ENCODE peak calls at places on chromosomes 6 and 20, in nine cellular contexts. A is GM13976, L is HCT116, K is OCI-LY7, F is GM20000, I is uterus, N is H1, J is epithelial cell of esophagus, P is GM12865. D is an unnamed sample.

GRCh38 chr6:102619585-102619984 is 1226.1 kb downstream of the GRIK2 start:
- DNase-seq in A (no peak), L (peak), K (peak), F (peak), I (no peak), N (no peak), J (peak), P (no peak), D (peak)

GRCh38 chr20:59004763-59005522 is 2.1 kb downstream of the CTSZ start:
- DNase-seq in A (peak), L (no peak), K (peak), F (peak), I (peak), N (no peak), J (no peak), P (peak), D (no peak)

GRCh38 chr6:22613695-22614094 is 44.3 kb downstream of the HDGFL1 start:
- DNase-seq in A (no peak), L (no peak), K (no peak), F (no peak), I (no peak), N (no peak), J (peak), P (no peak), D (peak)

GRCh38 chr20:64101731-64102621 is 5.4 kb downstream of the NPBWR2 start:
- DNase-seq in A (peak), L (no peak), K (peak), F (peak), I (no peak), N (no peak), J (peak), P (peak), D (no peak)

GRCh38 chr6:22296067-22296466 is 769 bp downstream of the PRL start:
- DNase-seq in A (no peak), L (no peak), K (no peak), F (no peak), I (no peak), N (no peak), J (no peak), P (no peak), D (no peak)

GRCh38 chr20:50381771-50382593 is 128.2 kb upstream of the PTPN1 start:
- DNase-seq in A (no peak), L (no peak), K (peak), F (peak), I (no peak), N (no peak), J (no peak), P (peak), D (no peak)

GRCh38 chr20:59776626-59777320 is 156.7 kb downstream of the SYCP2 start:
- DNase-seq in A (peak), L (no peak), K (no peak), F (no peak), I (no peak), N (no peak), J (no peak), P (no peak), D (no peak)

GRCh38 chr20:51491393-51491792 is 51.1 kb downstream of the NFATC2 start:
- DNase-seq in A (no peak), L (no peak), K (no peak), F (no peak), I (no peak), N (no peak), J (no peak), P (no peak), D (no peak)

GRCh38 chr6:31901415-31901952 is 402 bp downstream of the ZBTB12 start:
- DNase-seq in A (peak), L (no peak), K (peak), F (peak), I (peak), N (no peak), J (peak), P (peak), D (peak)

DNA sequence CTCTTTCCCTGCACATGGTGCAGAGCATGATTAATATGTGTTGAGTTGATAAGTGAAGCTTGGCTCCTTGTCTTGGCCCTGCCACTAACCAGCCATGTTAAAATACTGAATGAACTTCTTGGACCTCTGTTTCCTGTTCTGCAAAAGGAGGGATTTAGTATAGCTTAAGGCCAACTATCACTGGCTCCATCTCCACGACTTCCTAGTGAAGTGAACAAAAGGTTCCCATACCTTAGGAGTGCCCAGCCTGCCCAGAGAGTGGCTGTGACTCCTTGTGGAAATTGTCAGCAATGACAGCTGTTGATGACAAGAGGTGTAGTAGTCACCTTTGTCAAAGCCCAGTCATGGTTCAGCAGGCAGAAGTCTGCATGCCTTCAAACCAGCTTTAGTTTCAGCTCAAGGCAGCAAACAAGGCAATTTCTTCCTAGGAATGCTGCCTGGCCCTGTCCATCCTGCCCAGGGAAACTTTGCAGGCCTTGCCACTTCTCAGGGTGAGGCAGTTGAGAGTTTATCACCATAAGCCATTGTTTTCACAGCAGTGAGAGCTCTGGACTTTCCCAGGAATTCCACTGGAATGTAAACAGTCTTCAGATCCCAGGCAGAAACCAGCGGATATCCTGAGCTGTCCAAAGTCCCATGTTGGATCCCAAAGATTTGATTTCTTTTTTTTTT is 169.7 kb upstream of the TNFAIP3 start:
- DNase-seq in A (peak), L (no peak), K (no peak), F (no peak), I (no peak), N (no peak), J (peak), P (peak), D (peak)
- TF ChIP-seq CTCF in A (peak), L (peak), K (no peak), F (no peak), I (no peak), N (peak), J (peak), P (peak), D (no peak)

GRCh38 chr20:10433623-10434466 is at the start of gene MKKS:
- DNase-seq in A (peak), L (peak), K (peak), F (peak), I (peak), N (peak), J (peak), P (peak), D (peak)
- TF ChIP-seq CTCF in A (no peak), L (no peak), K (peak), F (no peak), I (peak), N (no peak), J (no peak), P (no peak), D (no peak)

DNA sequence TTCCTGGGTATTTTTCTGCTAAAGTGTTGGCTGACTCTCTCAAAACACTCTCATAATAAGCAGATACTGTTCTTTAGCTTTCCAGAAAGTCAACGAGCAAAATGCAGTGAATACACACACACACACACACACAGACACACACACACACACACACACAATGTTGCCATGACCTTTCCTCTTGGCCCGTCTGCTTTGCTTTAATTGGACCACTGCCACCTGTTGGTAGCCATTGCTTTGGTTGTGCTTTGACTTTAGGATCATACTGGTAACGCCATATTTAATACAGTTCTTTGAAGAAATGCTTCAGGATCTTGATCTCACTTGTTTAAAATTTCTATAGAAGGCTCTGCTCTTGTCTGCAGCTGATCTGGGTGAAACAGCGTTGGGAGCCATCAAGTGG is 4.4 kb downstream of the FIG4 start:
- DNase-seq in A (no peak), L (no peak), K (peak), F (no peak), I (no peak), N (no peak), J (peak), P (peak), D (no peak)
- TF ChIP-seq CTCF in A (no peak), L (peak), K (peak), F (peak), I (no peak), N (peak), J (no peak), P (no peak), D (no peak)

DNA sequence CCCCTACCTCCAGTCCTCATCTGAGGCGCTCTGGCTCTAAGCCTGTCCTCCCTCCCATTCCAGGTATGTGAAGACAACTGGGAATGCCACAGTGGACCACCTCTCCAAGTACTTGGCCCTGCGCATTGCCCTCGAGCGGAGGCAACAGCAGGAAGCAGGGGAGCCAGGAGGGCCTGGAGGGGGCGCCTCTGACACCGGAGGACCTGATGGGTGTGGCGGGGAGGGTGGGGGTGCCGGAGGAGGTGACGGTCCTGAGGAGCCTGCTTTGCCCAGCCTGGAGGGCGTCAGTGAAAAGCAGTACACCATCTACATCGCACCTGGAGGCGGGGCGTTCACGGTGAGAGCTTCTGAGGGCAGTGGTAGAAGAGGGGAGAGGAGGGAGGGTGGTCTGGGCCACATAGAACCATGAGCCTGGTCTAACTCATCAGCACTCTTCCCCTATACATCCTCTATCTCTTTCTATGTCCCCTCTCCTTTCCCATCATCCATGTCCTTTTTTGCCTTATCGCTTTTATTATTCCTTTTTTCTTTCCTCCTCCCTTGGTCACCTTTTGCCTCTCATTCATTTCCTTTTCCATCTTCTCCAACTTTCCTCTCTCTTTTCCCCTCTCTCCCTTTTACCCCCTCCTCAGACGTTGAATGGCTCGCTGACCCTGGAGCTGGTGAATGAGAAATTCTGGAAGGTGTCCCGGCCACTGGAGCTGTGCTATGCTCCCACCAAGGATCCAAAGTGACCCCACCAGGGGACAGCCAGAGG is 3.5 kb downstream of the RING1 start:
- DNase-seq in A (peak), L (no peak), K (no peak), F (no peak), I (no peak), N (no peak), J (no peak), P (no peak), D (no peak)
- TF ChIP-seq CTCF in A (no peak), L (peak), K (peak), F (no peak), I (no peak), N (peak), J (no peak), P (no peak), D (no peak)

GRCh38 chr6:811806-812205 is 118.9 kb upstream of the EXOC2 start:
- DNase-seq in A (no peak), L (no peak), K (no peak), F (no peak), I (no peak), N (no peak), J (no peak), P (no peak), D (peak)

GRCh38 chr6:818191-818590 is 125.3 kb upstream of the EXOC2 start:
- DNase-seq in A (no peak), L (no peak), K (no peak), F (no peak), I (no peak), N (no peak), J (peak), P (no peak), D (no peak)

GRCh38 chr6:816510-817084 is 123.7 kb upstream of the EXOC2 start:
- DNase-seq in A (no peak), L (no peak), K (no peak), F (no peak), I (no peak), N (no peak), J (no peak), P (no peak), D (no peak)

GRCh38 chr6:814378-815347 is 121.7 kb upstream of the EXOC2 start:
- DNase-seq in A (no peak), L (no peak), K (peak), F (no peak), I (no peak), N (no peak), J (no peak), P (no peak), D (no peak)

DNA sequence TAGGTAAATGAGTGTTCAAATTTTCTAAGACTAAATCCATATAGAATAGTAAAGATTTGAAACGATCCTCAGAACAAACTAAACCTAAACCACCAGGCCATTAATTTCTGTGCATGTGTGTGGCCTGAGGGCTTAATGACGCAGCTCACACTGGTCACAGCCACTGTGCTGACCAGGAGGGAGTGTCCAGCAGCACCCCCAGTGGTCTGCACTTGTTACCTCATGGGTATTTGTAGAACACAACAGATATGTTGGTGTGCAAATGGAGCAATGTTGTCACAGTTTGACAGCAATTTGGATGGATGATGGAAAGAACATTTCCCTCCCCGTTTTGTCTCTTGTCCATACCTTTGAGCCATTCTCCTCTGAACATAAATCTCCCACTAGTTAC is 122.4 kb upstream of the EXOC2 start:
- DNase-seq in A (no peak), L (no peak), K (no peak), F (no peak), I (no peak), N (no peak), J (no peak), P (no peak), D (no peak)
- TF ChIP-seq CTCF in A (no peak), L (peak), K (no peak), F (no peak), I (no peak), N (peak), J (no peak), P (no peak), D (peak)

DNA sequence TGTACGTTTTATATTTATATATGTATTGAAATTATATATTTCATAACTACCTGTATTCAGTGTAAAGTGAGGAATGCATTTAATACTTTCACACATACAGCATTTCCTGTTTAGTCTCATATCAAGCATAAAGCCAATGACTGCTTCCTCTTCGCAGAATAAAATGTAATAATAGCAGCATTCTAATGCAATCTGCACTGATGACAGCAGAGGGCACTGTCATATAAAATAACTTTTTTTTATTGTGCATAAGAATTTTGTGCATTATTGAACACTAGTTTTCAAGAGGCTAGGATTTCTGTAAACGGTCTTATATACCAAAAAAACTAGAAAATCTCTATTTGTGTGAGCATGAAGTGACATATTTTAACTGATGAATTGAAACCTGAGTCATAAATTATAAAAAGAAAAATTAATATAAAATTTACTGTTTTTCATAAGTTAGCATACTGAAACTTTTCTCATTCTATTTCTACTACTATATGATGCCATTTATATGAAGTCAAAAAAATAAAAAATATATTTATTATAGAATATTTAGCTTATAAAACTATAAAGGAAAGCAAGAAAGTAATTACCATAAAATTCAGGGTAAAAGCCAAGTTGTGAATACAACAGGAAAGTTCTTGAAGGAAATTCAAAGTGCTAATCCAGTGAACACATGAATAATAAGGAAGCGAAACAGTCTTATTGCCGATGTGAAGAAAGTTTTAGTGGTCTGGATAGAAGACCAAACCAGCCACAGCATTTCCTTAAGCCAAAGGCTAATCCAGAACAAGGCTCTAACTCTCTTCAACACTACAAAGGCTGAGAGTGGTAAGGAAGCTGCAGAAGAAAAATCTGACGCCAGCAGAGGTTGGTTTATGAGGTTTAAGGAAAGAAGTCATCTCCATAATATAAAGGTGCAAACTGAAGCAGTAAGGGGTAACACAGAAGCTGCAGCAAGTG is 36.3 kb downstream of the RNF146 start:
- DNase-seq in A (peak), L (peak), K (peak), F (peak), I (peak), N (no peak), J (peak), P (peak), D (peak)
- TF ChIP-seq CTCF in A (peak), L (peak), K (peak), F (peak), I (peak), N (peak), J (peak), P (peak), D (peak)

GRCh38 chr6:47079638-47080037 is 37.5 kb upstream of the ADGRF1 start:
- DNase-seq in A (no peak), L (no peak), K (no peak), F (no peak), I (no peak), N (no peak), J (no peak), P (no peak), D (no peak)
- TF ChIP-seq CTCF in A (no peak), L (peak), K (peak), F (no peak), I (no peak), N (peak), J (no peak), P (no peak), D (peak)

GRCh38 chr6:38739532-38739931 is 24.4 kb downstream of the DNAH8 start:
- DNase-seq in A (no peak), L (no peak), K (no peak), F (no peak), I (no peak), N (no peak), J (no peak), P (no peak), D (no peak)
- TF ChIP-seq CTCF in A (no peak), L (peak), K (peak), F (no peak), I (no peak), N (no peak), J (no peak), P (no peak), D (peak)

DNA sequence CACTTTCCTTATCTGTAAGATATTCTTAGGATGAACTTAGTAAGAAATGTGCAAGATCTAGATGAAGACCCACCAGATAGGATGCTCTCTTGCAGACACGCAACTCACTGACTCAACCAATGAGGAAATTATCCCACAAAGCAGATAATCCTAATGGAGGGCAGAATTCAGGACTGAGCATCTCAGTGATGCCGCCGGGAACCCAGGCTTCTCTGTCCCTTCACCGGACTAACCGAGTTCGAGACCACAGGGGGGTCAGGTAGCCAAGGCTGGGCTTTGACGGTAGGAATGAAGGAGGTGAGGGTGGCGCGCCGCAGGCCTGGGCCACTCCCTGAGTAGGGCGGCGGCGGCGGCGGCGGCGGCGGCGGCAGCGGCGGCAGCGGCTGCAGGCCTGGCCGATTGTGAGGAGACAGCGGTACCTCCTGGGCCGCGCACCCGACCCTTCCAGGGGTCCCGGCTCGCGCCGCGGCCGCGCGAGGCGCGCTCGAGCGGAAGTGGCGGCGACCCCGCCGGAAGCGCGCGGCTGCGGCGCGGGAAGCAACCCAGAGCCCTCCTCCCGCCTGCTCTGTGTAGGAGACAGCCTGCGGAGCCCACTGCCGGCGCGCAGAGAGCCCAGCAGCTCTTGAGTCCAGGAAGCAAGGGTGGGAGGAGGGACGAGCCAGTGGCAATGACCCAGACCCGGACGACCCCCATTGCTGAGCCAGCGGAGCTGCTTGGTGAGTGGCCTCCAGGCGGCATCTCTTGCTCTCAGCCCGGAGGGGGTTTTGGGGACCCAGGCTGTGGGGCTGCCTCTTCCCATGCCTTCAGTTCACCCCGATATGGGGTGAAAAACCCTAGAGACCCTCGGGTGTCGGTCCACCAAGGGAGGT is at the start of gene KHDC1:
- DNase-seq in A (peak), L (no peak), K (peak), F (peak), I (peak), N (peak), J (peak), P (peak), D (peak)
- TF ChIP-seq CTCF in A (no peak), L (no peak), K (peak), F (no peak), I (no peak), N (no peak), J (no peak), P (no peak), D (peak)

DNA sequence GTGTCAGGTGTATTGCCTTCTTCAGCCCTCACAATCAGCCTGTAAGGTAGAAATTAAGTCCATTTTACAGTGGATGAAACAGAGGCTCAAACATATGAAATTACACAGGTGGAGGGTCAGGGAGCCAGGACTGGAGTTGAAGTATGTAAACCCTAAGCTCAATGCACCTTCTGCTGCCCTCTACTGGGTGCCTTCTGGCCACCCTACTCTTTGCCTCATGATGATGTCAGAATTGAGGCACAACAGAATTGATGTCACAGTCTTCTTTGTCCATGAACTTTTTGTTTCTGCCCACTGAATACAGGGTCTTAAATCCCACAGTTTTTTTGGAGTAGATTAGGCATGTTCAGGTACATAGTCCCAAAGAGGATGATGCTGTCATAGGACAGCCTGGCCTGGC is 400.8 kb upstream of the CHD6 start:
- DNase-seq in A (no peak), L (no peak), K (peak), F (no peak), I (no peak), N (no peak), J (no peak), P (peak), D (no peak)
- TF ChIP-seq CTCF in A (peak), L (no peak), K (peak), F (no peak), I (no peak), N (peak), J (no peak), P (peak), D (no peak)